ENCODE peak calls at places on chromosomes 4 and X, in five cellular contexts. G is thoracic aorta, W is PC-3, O is aorta, N is BJ. K is an unnamed sample.

GRCh38 chr4:176839656-176840055 is 46.9 kb upstream of the VEGFC start:
- DNase-seq in N (no peak), G (no peak), O (no peak), W (peak; percentile 25), K (no peak)

GRCh38 chr4:7134737-7135388 is 57.5 kb upstream of the SORCS2 start:
- DNase-seq in N (peak; percentile 82), O (peak; percentile 87), G (no peak), W (peak; percentile 50), K (no peak)

GRCh38 chr4:27048350-27049100 is 187.9 kb downstream of the STIM2 start:
- DNase-seq in W (peak; percentile 57), G (no peak), O (no peak), N (no peak), K (no peak)

GRCh38 chrX:45669715-45670360 is 469.2 kb upstream of the DIPK2B start:
- DNase-seq in N (no peak), O (no peak), W (no peak), G (no peak), K (no peak)

GRCh38 chrX:48083212-48083611 is 11.8 kb upstream of the ZNF630 start:
- DNase-seq in W (peak; percentile 73), O (no peak), G (no peak), N (peak; percentile 2), K (no peak)

GRCh38 chr4:174218127-174218790 is 65.2 kb downstream of the FBXO8 start:
- DNase-seq in G (no peak), N (no peak), O (no peak), W (no peak), K (peak; percentile 47)

GRCh38 chr4:174559894-174560293 is 37.6 kb upstream of the HPGD start:
- DNase-seq in O (no peak), W (no peak), N (no peak), G (no peak), K (no peak)

GRCh38 chr4:10715696-10716095 is 31.1 kb upstream of the CLNK start:
- DNase-seq in O (no peak), G (no peak), W (peak; percentile 20), N (no peak), K (no peak)

GRCh38 chr4:76804060-76804459 is 93.9 kb downstream of the SOWAHB start:
- DNase-seq in W (no peak), N (no peak), O (no peak), G (no peak), K (no peak)

GRCh38 chr4:154364012-154364863 is 127.4 kb downstream of the DCHS2 start:
- DNase-seq in O (no peak), G (no peak), N (no peak), W (no peak), K (no peak)

GRCh38 chr4:22515145-22515887 is 550 bp downstream of the ADGRA3 start:
- DNase-seq in N (no peak), W (peak; percentile 56), O (peak; percentile 86), G (peak; percentile 13), K (peak; percentile 80)

GRCh38 chrX:15116900-15117299 is 153.0 kb downstream of the ASB9 start:
- DNase-seq in N (no peak), G (no peak), W (no peak), O (no peak), K (no peak)

GRCh38 chr4:121330180-121330665 is 50.6 kb downstream of the QRFPR start:
- DNase-seq in O (no peak), N (no peak), W (no peak), G (no peak), K (no peak)

GRCh38 chr4:139153411-139154133 is 23.4 kb downstream of the ELF2 start:
- DNase-seq in G (no peak), W (peak; percentile 34), O (no peak), N (no peak), K (no peak)

GRCh38 chr4:187602339-187603092 is 393.1 kb upstream of the ZFP42 start:
- DNase-seq in O (no peak), W (peak; percentile 58), G (no peak), N (peak; percentile 36), K (no peak)

GRCh38 chrX:9538544-9539045 is 73.7 kb downstream of the TBL1X start:
- DNase-seq in O (no peak), N (no peak), G (no peak), W (no peak), K (no peak)

GRCh38 chr4:129239088-129239487 is 143.1 kb downstream of the C4orf33 start:
- DNase-seq in W (no peak), N (no peak), O (no peak), G (no peak), K (no peak)

DNA sequence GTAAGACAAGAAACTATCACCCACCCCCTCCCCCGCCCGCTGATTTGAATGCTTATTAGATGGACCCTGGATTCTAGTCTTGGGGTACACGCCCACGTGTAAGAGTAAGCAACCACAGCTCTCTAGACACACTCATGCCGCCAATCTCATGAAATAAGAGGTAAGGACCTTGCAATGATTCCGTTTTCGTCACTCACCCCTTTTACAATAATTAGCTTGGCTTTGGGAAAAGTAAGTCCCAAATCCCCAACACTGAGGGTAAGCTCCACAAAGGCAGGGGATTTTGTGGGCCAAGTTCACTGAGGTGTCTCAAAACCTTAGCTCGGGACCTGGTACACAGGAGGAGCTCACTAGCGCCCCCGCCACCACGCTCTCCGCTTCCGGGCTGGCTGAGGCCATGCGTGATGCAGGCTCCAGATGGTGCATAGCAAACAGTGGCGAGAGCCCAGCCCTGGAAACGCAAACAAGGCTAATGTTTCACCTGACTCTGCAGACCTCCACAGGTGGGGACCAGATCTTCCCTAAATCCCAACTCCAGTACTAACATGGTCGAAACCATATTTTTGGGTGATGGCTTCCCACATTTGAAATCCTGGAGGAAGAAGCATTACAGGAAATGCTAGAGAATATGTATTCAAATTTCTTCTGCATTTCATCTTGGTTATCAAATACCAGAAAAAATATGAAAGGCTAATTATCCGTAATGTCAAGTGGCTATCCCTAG is 4.1 kb downstream of the PLAC8 start:
- DNase-seq in N (peak; percentile 32), W (peak; percentile 86), O (peak; percentile 94), G (peak; percentile 23), K (peak; percentile 89)
- H3K4me3 ChIP-seq in N (peak overlapping the region; percentile 50), W (peak overlapping the region; percentile 77), O (peak overlapping the region; percentile 10), G (peak overlapping the region; percentile 75), K (peak overlapping the region; percentile 51)

GRCh38 chr4:111959202-111959601 is 186.1 kb upstream of the FAM241A start:
- DNase-seq in W (peak; percentile 48), N (no peak), O (no peak), G (no peak), K (no peak)

GRCh38 chr4:111961806-111962205 is 183.4 kb upstream of the FAM241A start:
- DNase-seq in W (no peak), O (no peak), G (no peak), N (no peak), K (no peak)

GRCh38 chr4:111957992-111958391 is 187.3 kb upstream of the FAM241A start:
- DNase-seq in N (no peak), O (no peak), G (no peak), W (no peak), K (no peak)

GRCh38 chr4:111963158-111963557 is 182.1 kb upstream of the FAM241A start:
- DNase-seq in G (no peak), N (no peak), W (no peak), O (no peak), K (no peak)

DNA sequence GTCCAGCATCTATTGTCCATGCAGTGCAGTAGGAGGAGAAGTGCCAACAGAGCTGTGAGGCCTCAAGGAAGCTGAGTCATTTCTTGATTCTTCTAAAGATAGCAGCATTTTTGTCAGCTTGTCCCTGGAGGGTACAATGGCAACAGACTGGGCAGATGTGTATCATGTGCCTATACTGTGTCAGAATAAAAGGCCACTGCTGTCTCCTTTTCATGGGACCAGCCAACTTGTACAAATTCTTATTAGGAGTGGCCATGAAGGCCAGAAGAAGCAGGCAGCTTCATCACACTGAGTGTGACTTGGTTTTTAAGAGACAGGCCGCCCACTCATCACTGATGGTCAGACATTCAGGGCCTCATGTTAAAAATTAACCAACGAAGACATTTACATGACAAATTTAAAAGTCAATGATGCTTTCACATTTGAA is 185.0 kb upstream of the FAM241A start:
- DNase-seq in G (no peak), W (peak; percentile 44), O (no peak), N (no peak), K (no peak)
- H3K4me3 ChIP-seq in G (no peak overlapping the region), W (no peak overlapping the region), O (no peak overlapping the region), N (no peak overlapping the region), K (no peak overlapping the region)

GRCh38 chrX:40177489-40177888 is 79.7 kb upstream of the BCOR start:
- DNase-seq in O (no peak), N (no peak), G (no peak), W (peak; percentile 32), K (no peak)
- H3K4me3 ChIP-seq in O (no peak overlapping the region), N (no peak overlapping the region), G (peak overlapping the region; percentile 81), W (no peak overlapping the region), K (no peak overlapping the region)

GRCh38 chr4:147059064-147059731 is 113.5 kb upstream of the TTC29 start:
- DNase-seq in W (no peak), O (no peak), G (no peak), N (no peak), K (no peak)

GRCh38 chr4:147060171-147060931 is 114.7 kb upstream of the TTC29 start:
- DNase-seq in N (peak; percentile 41), G (no peak), O (no peak), W (no peak), K (no peak)

GRCh38 chr4:147054241-147054902 is 108.7 kb upstream of the TTC29 start:
- DNase-seq in G (no peak), N (no peak), O (no peak), W (peak; percentile 53), K (no peak)

GRCh38 chr4:147056951-147057630 is 111.4 kb upstream of the TTC29 start:
- DNase-seq in G (no peak), N (no peak), O (no peak), W (peak; percentile 6), K (no peak)

DNA sequence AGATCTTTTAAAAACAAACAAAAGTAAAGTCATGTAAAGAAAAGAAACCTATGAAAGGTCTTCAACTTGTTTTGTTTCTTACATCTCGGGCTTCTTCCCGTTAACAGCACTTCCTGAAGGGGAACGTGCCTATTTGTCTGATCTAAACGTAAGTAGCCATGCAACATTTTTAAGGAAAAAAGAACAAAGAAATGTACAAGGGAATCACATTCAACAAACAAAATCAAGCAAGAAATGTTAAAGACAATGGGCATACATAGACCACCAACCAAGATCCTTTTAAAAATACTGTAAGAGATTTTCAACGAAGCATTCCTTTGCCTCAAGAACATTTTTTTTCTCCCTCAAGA is 111.9 kb upstream of the TTC29 start:
- DNase-seq in O (no peak), G (no peak), N (no peak), W (peak; percentile 16), K (no peak)
- H3K4me3 ChIP-seq in O (peak overlapping the region; percentile 70), G (peak overlapping the region; percentile 72), N (peak overlapping the region; percentile 26), W (peak overlapping the region; percentile 72), K (peak overlapping the region; percentile 5)

GRCh38 chrX:115892056-115892708 is 278.4 kb upstream of the AGTR2 start:
- DNase-seq in W (peak; percentile 37), O (no peak), N (no peak), G (no peak), K (no peak)
- H3K4me3 ChIP-seq in W (no peak overlapping the region), O (no peak overlapping the region), N (no peak overlapping the region), G (no peak overlapping the region), K (no peak overlapping the region)

GRCh38 chrX:44253573-44253942 is 89.9 kb downstream of the EFHC2 start:
- DNase-seq in N (no peak), W (no peak), G (no peak), O (no peak), K (no peak)
- H3K4me3 ChIP-seq in N (no peak overlapping the region), W (no peak overlapping the region), G (peak overlapping the region; percentile 53), O (peak overlapping the region; percentile 9), K (no peak overlapping the region)

K was measured in left lung.